ENCODE peak calls at places on chromosomes 12 and 14, in eight cellular contexts. M, N, B, E, H, L, K and I are unnamed samples.

GRCh38 chr12:124740691-124741137 is 123.0 kb downstream of the SCARB1 start:
- DNase-seq in M (peak; percentile 51), N (no peak), B (peak; percentile 26), E (peak; percentile 17), H (peak; percentile 81), L (no peak), K (no peak), I (no peak)

GRCh38 chr12:116582610-116583009 is 23.4 kb downstream of the MAP1LC3B2 start:
- DNase-seq in M (peak; percentile 48), N (no peak), B (no peak), E (no peak), H (no peak), L (no peak), K (no peak), I (no peak)

GRCh38 chr14:22383515-22384166 is 205.4 kb downstream of the DAD1 start:
- DNase-seq in M (no peak), N (no peak), B (peak; percentile 15), E (no peak), H (no peak), L (no peak), K (no peak), I (no peak)

GRCh38 chr14:60646202-60646886 is 2.9 kb downstream of the SIX1 start:
- DNase-seq in M (no peak), N (no peak), B (no peak), E (no peak), H (no peak), L (no peak), K (no peak), I (no peak)

GRCh38 chr12:52278931-52279682 is 4.7 kb downstream of the KRT86 start:
- DNase-seq in M (peak; percentile 71), N (no peak), B (peak; percentile 83), E (no peak), H (peak; percentile 76), L (peak; percentile 56), K (peak; percentile 86), I (peak; percentile 79)

GRCh38 chr14:52283099-52283498 is 15.6 kb downstream of the PTGDR start:
- DNase-seq in M (no peak), N (no peak), B (no peak), E (no peak), H (peak; percentile 57), L (no peak), K (no peak), I (no peak)

GRCh38 chr12:69566603-69567002 is 18.7 kb upstream of the CCT2 start:
- DNase-seq in M (no peak), N (no peak), B (no peak), E (no peak), H (no peak), L (no peak), K (no peak), I (no peak)

GRCh38 chr12:62190081-62190480 is 70.1 kb upstream of the USP15 start:
- DNase-seq in M (no peak), N (no peak), B (no peak), E (no peak), H (no peak), L (no peak), K (no peak), I (no peak)

GRCh38 chr12:53039851-53040250 is 10.0 kb upstream of the TNS2 start:
- DNase-seq in M (no peak), N (no peak), B (no peak), E (no peak), H (no peak), L (no peak), K (no peak), I (no peak)

GRCh38 chr14:44847910-44848309 is 113.8 kb downstream of the KLHL28 start:
- DNase-seq in M (no peak), N (no peak), B (no peak), E (no peak), H (peak; percentile 17), L (no peak), K (no peak), I (no peak)

GRCh38 chr12:46461907-46462605 is 89.5 kb upstream of the SLC38A2 start:
- DNase-seq in M (peak; percentile 54), N (no peak), B (no peak), E (no peak), H (no peak), L (no peak), K (no peak), I (no peak)

GRCh38 chr14:103733651-103734050 is 18.0 kb downstream of the ZFYVE21 start:
- DNase-seq in M (no peak), N (no peak), B (no peak), E (no peak), H (peak; percentile 41), L (no peak), K (no peak), I (no peak)

GRCh38 chr12:127381681-127382080 is 885.3 kb upstream of the TMEM132C start:
- DNase-seq in M (no peak), N (no peak), B (no peak), E (no peak), H (peak; percentile 67), L (no peak), K (no peak), I (no peak)

GRCh38 chr12:117090388-117090787 is 8.8 kb downstream of the TESC start:
- DNase-seq in M (no peak), N (no peak), B (no peak), E (no peak), H (no peak), L (no peak), K (no peak), I (no peak)

GRCh38 chr12:44674866-44675265 is 201.2 kb downstream of the NELL2 start:
- DNase-seq in M (no peak), N (no peak), B (no peak), E (no peak), H (no peak), L (no peak), K (no peak), I (no peak)

GRCh38 chr12:47946413-47947107 is 16.8 kb upstream of the TMEM106C start:
- DNase-seq in M (no peak), N (no peak), B (no peak), E (peak; percentile 51), H (peak; percentile 34), L (no peak), K (no peak), I (no peak)

GRCh38 chr14:38210587-38211257 is 3.0 kb downstream of the SSTR1 start:
- DNase-seq in M (peak; percentile 79), N (no peak), B (no peak), E (no peak), H (no peak), L (no peak), K (no peak), I (peak; percentile 33)

GRCh38 chr12:129161511-129161910 is 308.2 kb downstream of the GLT1D1 start:
- DNase-seq in M (no peak), N (no peak), B (no peak), E (no peak), H (no peak), L (no peak), K (no peak), I (no peak)

GRCh38 chr12:120536064-120536791 is 2.1 kb downstream of the RNF10 start:
- DNase-seq in M (no peak), N (no peak), B (peak; percentile 23), E (no peak), H (no peak), L (no peak), K (peak; percentile 28), I (no peak)

GRCh38 chr14:103558071-103558882 is 4.2 kb downstream of the BAG5 start:
- DNase-seq in M (peak; percentile 94), N (no peak), B (no peak), E (peak; percentile 30), H (peak; percentile 91), L (no peak), K (no peak), I (no peak)

GRCh38 chr12:26188132-26188531 is 7.2 kb upstream of the SSPN start:
- DNase-seq in M (peak; percentile 36), N (peak; percentile 66), B (no peak), E (no peak), H (peak; percentile 57), L (no peak), K (no peak), I (no peak)

GRCh38 chr12:128534906-128535305 is 267.9 kb downstream of the TMEM132C start:
- DNase-seq in M (no peak), N (no peak), B (no peak), E (no peak), H (no peak), L (no peak), K (peak; percentile 19), I (no peak)